ENCODE peak calls at places on chromosomes 13 and 19, in five cellular contexts. One of them, this sample, is unnamed.

GRCh38 chr19:54837542-54837941 is 12.7 kb upstream of the KIR3DL2 start:
- DNase-seq in lower lobe of right lung: no peak
- DNase-seq in HFF-Myc: no peak
- DNase-seq in endodermal cell: no peak
- DNase-seq in progenitor cell of endocrine pancreas: no peak
- DNase-seq in this sample: no peak

GRCh38 chr19:7540761-7541480 is 5.4 kb downstream of the PNPLA6 start:
- DNase-seq in endodermal cell: peak
- DNase-seq in lower lobe of right lung: peak
- DNase-seq in progenitor cell of endocrine pancreas: no peak
- DNase-seq in HFF-Myc: no peak
- DNase-seq in this sample: no peak

GRCh38 chr13:30234763-30235162 is 72.6 kb downstream of the KATNAL1 start:
- DNase-seq in endodermal cell: no peak
- DNase-seq in lower lobe of right lung: no peak
- DNase-seq in progenitor cell of endocrine pancreas: no peak
- DNase-seq in HFF-Myc: no peak
- DNase-seq in this sample: no peak

GRCh38 chr19:55324705-55325104 is 436 bp downstream of the TMEM150B start:
- DNase-seq in HFF-Myc: no peak
- DNase-seq in progenitor cell of endocrine pancreas: no peak
- DNase-seq in endodermal cell: peak
- DNase-seq in lower lobe of right lung: no peak
- DNase-seq in this sample: no peak

GRCh38 chr13:27270594-27271520 is at the start of gene RASL11A:
- DNase-seq in endodermal cell: peak
- DNase-seq in progenitor cell of endocrine pancreas: peak
- DNase-seq in lower lobe of right lung: peak
- DNase-seq in HFF-Myc: no peak
- DNase-seq in this sample: peak

GRCh38 chr19:33246729-33247440 is 21.2 kb upstream of the SLC7A10 start:
- DNase-seq in progenitor cell of endocrine pancreas: no peak
- DNase-seq in lower lobe of right lung: peak
- DNase-seq in endodermal cell: no peak
- DNase-seq in HFF-Myc: no peak
- DNase-seq in this sample: no peak

GRCh38 chr13:28498481-28499115 is 3.7 kb upstream of the FLT1 start:
- DNase-seq in progenitor cell of endocrine pancreas: no peak
- DNase-seq in lower lobe of right lung: no peak
- DNase-seq in endodermal cell: no peak
- DNase-seq in HFF-Myc: no peak
- DNase-seq in this sample: no peak

GRCh38 chr13:44373601-44374347 is at the start of gene SERP2:
- DNase-seq in HFF-Myc: no peak
- DNase-seq in progenitor cell of endocrine pancreas: peak
- DNase-seq in lower lobe of right lung: no peak
- DNase-seq in endodermal cell: peak
- DNase-seq in this sample: no peak

GRCh38 chr19:16897572-16898056 is 8.8 kb downstream of the F2RL3 start:
- DNase-seq in lower lobe of right lung: peak
- DNase-seq in HFF-Myc: no peak
- DNase-seq in endodermal cell: no peak
- DNase-seq in progenitor cell of endocrine pancreas: no peak
- DNase-seq in this sample: no peak

GRCh38 chr13:62320129-62320724 is 904.6 kb upstream of the PCDH20 start:
- DNase-seq in HFF-Myc: no peak
- DNase-seq in lower lobe of right lung: no peak
- DNase-seq in progenitor cell of endocrine pancreas: no peak
- DNase-seq in endodermal cell: no peak
- DNase-seq in this sample: no peak

GRCh38 chr19:14089662-14090508 is 666 bp downstream of the SAMD1 start:
- DNase-seq in progenitor cell of endocrine pancreas: peak
- DNase-seq in lower lobe of right lung: peak
- DNase-seq in endodermal cell: peak
- DNase-seq in HFF-Myc: no peak
- DNase-seq in this sample: no peak

GRCh38 chr19:35959040-35959967 is 23.1 kb downstream of the LRFN3 start:
- DNase-seq in HFF-Myc: no peak
- DNase-seq in endodermal cell: peak
- DNase-seq in lower lobe of right lung: peak
- DNase-seq in progenitor cell of endocrine pancreas: no peak
- DNase-seq in this sample: no peak

GRCh38 chr19:3323026-3323425 is 43.4 kb upstream of the NFIC start:
- DNase-seq in progenitor cell of endocrine pancreas: no peak
- DNase-seq in HFF-Myc: no peak
- DNase-seq in lower lobe of right lung: peak
- DNase-seq in endodermal cell: no peak
- DNase-seq in this sample: no peak

GRCh38 chr19:47540748-47541147 is 25.9 kb upstream of the NAPA start:
- DNase-seq in lower lobe of right lung: no peak
- DNase-seq in endodermal cell: no peak
- DNase-seq in HFF-Myc: no peak
- DNase-seq in progenitor cell of endocrine pancreas: no peak
- DNase-seq in this sample: peak

GRCh38 chr13:97242755-97243497 is 20.8 kb downstream of the MBNL2 start:
- DNase-seq in endodermal cell: no peak
- DNase-seq in lower lobe of right lung: no peak
- DNase-seq in progenitor cell of endocrine pancreas: no peak
- DNase-seq in HFF-Myc: no peak
- DNase-seq in this sample: no peak

GRCh38 chr19:42051166-42052115 is 18.6 kb downstream of the GRIK5 start:
- DNase-seq in progenitor cell of endocrine pancreas: no peak
- DNase-seq in endodermal cell: no peak
- DNase-seq in HFF-Myc: no peak
- DNase-seq in lower lobe of right lung: no peak
- DNase-seq in this sample: no peak

GRCh38 chr13:75445717-75446529 is 36.0 kb downstream of the TBC1D4 start:
- DNase-seq in progenitor cell of endocrine pancreas: no peak
- DNase-seq in lower lobe of right lung: no peak
- DNase-seq in endodermal cell: no peak
- DNase-seq in HFF-Myc: no peak
- DNase-seq in this sample: no peak

GRCh38 chr13:31970237-31970930 is 61.2 kb upstream of the FRY start:
- DNase-seq in endodermal cell: no peak
- DNase-seq in lower lobe of right lung: no peak
- DNase-seq in HFF-Myc: no peak
- DNase-seq in progenitor cell of endocrine pancreas: no peak
- DNase-seq in this sample: no peak

GRCh38 chr13:109787135-109787954 is 962 bp upstream of the IRS2 start:
- DNase-seq in endodermal cell: peak
- DNase-seq in HFF-Myc: no peak
- DNase-seq in lower lobe of right lung: peak
- DNase-seq in progenitor cell of endocrine pancreas: peak
- DNase-seq in this sample: no peak

GRCh38 chr19:13835791-13836723 is 40.8 kb downstream of the ZSWIM4 start:
- DNase-seq in endodermal cell: peak
- DNase-seq in lower lobe of right lung: peak
- DNase-seq in HFF-Myc: no peak
- DNase-seq in progenitor cell of endocrine pancreas: no peak
- DNase-seq in this sample: no peak

GRCh38 chr19:6417713-6418561 is 6.7 kb downstream of the KHSRP start:
- DNase-seq in HFF-Myc: no peak
- DNase-seq in lower lobe of right lung: no peak
- DNase-seq in endodermal cell: peak
- DNase-seq in progenitor cell of endocrine pancreas: no peak
- DNase-seq in this sample: no peak
- TF ChIP-seq CTCF in HFF-Myc: peak
- TF ChIP-seq CTCF in lower lobe of right lung: peak
- TF ChIP-seq CTCF in endodermal cell: peak
- TF ChIP-seq CTCF in progenitor cell of endocrine pancreas: peak
- TF ChIP-seq CTCF in this sample: peak

DNA sequence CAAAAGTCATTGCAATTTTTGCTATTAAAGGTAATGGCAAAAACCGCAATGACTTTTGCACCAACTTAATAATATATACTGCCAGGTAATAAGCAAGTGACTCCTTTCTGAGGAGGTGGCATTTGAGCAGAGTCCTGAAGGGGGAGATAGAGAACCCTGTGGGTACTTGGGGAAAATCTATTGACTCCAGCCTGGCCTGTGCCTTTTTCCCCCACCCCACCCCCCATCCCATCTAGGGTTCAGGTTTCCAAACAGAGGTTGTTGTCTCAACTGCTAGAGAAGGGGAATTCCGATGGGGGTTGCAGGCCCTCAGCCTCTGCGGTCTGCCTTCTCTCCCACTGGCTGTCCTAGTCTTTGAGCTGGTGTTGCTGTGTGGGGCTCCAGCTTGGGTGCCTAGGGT is 11.5 kb downstream of the S1PR2 start:
- DNase-seq in progenitor cell of endocrine pancreas: no peak
- DNase-seq in endodermal cell: peak
- DNase-seq in HFF-Myc: no peak
- DNase-seq in lower lobe of right lung: no peak
- DNase-seq in this sample: no peak
- TF ChIP-seq CTCF in progenitor cell of endocrine pancreas: peak
- TF ChIP-seq CTCF in endodermal cell: peak
- TF ChIP-seq CTCF in HFF-Myc: peak
- TF ChIP-seq CTCF in lower lobe of right lung: peak
- TF ChIP-seq CTCF in this sample: peak

DNA sequence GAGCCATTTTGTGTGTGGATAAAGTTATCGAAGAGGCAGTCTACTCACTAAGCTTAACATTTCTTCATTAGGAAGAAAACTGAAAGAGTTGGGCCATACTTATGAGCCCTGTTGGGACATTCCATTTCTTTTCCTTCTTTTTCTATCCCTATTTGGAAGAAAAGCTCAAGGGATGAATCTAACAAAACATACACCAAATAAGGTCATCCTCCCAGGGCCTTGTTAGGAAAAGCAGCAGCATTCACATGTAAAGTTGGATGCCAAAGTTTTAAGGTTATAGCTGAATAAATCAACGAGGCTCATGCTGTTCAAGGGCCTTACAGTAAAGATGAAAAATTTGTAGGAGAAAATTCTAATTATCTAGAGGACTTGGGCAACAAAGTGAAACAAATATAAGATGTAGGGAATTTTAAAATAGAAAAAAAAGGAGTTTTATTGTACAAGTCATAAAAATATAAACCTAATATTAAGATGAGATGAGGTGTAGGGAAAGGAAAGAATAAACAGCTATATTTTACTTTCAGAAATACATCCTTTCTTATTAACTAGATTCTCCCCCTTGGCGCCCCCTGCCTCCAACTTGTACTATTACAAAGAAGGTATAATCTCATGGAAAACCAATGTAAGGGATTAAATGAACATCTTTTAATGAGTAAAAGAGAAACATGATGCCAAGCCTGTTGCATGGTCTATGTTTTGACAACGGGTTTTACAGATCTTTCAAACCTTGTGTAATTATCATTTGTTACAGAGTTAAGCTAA is 160.4 kb downstream of the PCDH20 start:
- DNase-seq in HFF-Myc: no peak
- DNase-seq in progenitor cell of endocrine pancreas: no peak
- DNase-seq in endodermal cell: peak
- DNase-seq in lower lobe of right lung: no peak
- DNase-seq in this sample: no peak
- TF ChIP-seq CTCF in HFF-Myc: no peak
- TF ChIP-seq CTCF in progenitor cell of endocrine pancreas: peak
- TF ChIP-seq CTCF in endodermal cell: peak
- TF ChIP-seq CTCF in lower lobe of right lung: no peak
- TF ChIP-seq CTCF in this sample: no peak

GRCh38 chr13:36814465-36814864 is 4.6 kb upstream of the RFXAP start:
- DNase-seq in endodermal cell: no peak
- DNase-seq in progenitor cell of endocrine pancreas: no peak
- DNase-seq in lower lobe of right lung: no peak
- DNase-seq in HFF-Myc: no peak
- DNase-seq in this sample: no peak
- TF ChIP-seq CTCF in endodermal cell: no peak
- TF ChIP-seq CTCF in progenitor cell of endocrine pancreas: no peak
- TF ChIP-seq CTCF in lower lobe of right lung: no peak
- TF ChIP-seq CTCF in HFF-Myc: no peak
- TF ChIP-seq CTCF in this sample: no peak

GRCh38 chr19:29690842-29691241 is 24.2 kb downstream of the C19orf12 start:
- DNase-seq in progenitor cell of endocrine pancreas: no peak
- DNase-seq in HFF-Myc: no peak
- DNase-seq in lower lobe of right lung: no peak
- DNase-seq in endodermal cell: peak
- DNase-seq in this sample: no peak
- TF ChIP-seq CTCF in progenitor cell of endocrine pancreas: peak
- TF ChIP-seq CTCF in HFF-Myc: peak
- TF ChIP-seq CTCF in lower lobe of right lung: peak
- TF ChIP-seq CTCF in endodermal cell: peak
- TF ChIP-seq CTCF in this sample: peak

This sample was measured in AG09319.